ENCODE peak calls at places on chromosome 17, in seven cellular contexts. One of them, this sample, is unnamed.

GRCh38 chr17:2054262-2054739 is 602 bp upstream of the HIC1 start:
- DNase-seq in IMR-90: peak
- DNase-seq in HepG2: no peak
- DNase-seq in K562: no peak
- DNase-seq in SK-N-SH: peak
- DNase-seq in H1: peak
- DNase-seq in GM12878: no peak
- DNase-seq in this sample: no peak

GRCh38 chr17:2745317-2746037 is 4.0 kb downstream of the CCDC92B start:
- DNase-seq in IMR-90: no peak
- DNase-seq in HepG2: no peak
- DNase-seq in K562: no peak
- DNase-seq in SK-N-SH: no peak
- DNase-seq in H1: no peak
- DNase-seq in GM12878: no peak
- DNase-seq in this sample: no peak

GRCh38 chr17:40417258-40417608 is 463 bp downstream of the TOP2A start:
- DNase-seq in IMR-90: peak
- DNase-seq in HepG2: peak
- DNase-seq in K562: no peak
- DNase-seq in SK-N-SH: no peak
- DNase-seq in H1: no peak
- DNase-seq in GM12878: no peak
- DNase-seq in this sample: peak

GRCh38 chr17:29514792-29515191 is 52.0 kb downstream of the ABHD15 start:
- DNase-seq in IMR-90: peak
- DNase-seq in HepG2: no peak
- DNase-seq in K562: no peak
- DNase-seq in SK-N-SH: no peak
- DNase-seq in H1: no peak
- DNase-seq in GM12878: no peak
- DNase-seq in this sample: no peak

GRCh38 chr17:43350888-43351361 is 47.9 kb upstream of the ARL4D start:
- DNase-seq in IMR-90: no peak
- DNase-seq in HepG2: no peak
- DNase-seq in K562: no peak
- DNase-seq in SK-N-SH: no peak
- DNase-seq in H1: no peak
- DNase-seq in GM12878: no peak
- DNase-seq in this sample: no peak

GRCh38 chr17:39921323-39921722 is 2.9 kb upstream of the GSDMB start:
- DNase-seq in IMR-90: no peak
- DNase-seq in HepG2: no peak
- DNase-seq in K562: no peak
- DNase-seq in SK-N-SH: no peak
- DNase-seq in H1: no peak
- DNase-seq in GM12878: no peak
- DNase-seq in this sample: no peak

GRCh38 chr17:65131946-65132345 is 5.2 kb upstream of the RGS9 start:
- DNase-seq in IMR-90: peak
- DNase-seq in HepG2: peak
- DNase-seq in K562: no peak
- DNase-seq in SK-N-SH: no peak
- DNase-seq in H1: no peak
- DNase-seq in GM12878: no peak
- DNase-seq in this sample: peak

GRCh38 chr17:10589553-10590145 is 40.2 kb upstream of the MYH2 start:
- DNase-seq in IMR-90: no peak
- DNase-seq in HepG2: no peak
- DNase-seq in K562: no peak
- DNase-seq in SK-N-SH: no peak
- DNase-seq in H1: no peak
- DNase-seq in GM12878: no peak
- DNase-seq in this sample: no peak

GRCh38 chr17:51739245-51739886 is 419.1 kb downstream of the CA10 start:
- DNase-seq in IMR-90: no peak
- DNase-seq in HepG2: no peak
- DNase-seq in K562: no peak
- DNase-seq in SK-N-SH: no peak
- DNase-seq in H1: no peak
- DNase-seq in GM12878: no peak
- DNase-seq in this sample: no peak

GRCh38 chr17:58307468-58308172 is 21.0 kb downstream of the TSPOAP1 start:
- DNase-seq in IMR-90: no peak
- DNase-seq in HepG2: no peak
- DNase-seq in K562: no peak
- DNase-seq in SK-N-SH: peak
- DNase-seq in H1: peak
- DNase-seq in GM12878: no peak
- DNase-seq in this sample: no peak

GRCh38 chr17:71709974-71710373 is 410.8 kb upstream of the SOX9 start:
- DNase-seq in IMR-90: peak
- DNase-seq in HepG2: no peak
- DNase-seq in K562: no peak
- DNase-seq in SK-N-SH: peak
- DNase-seq in H1: no peak
- DNase-seq in GM12878: no peak
- DNase-seq in this sample: no peak

GRCh38 chr17:70138309-70138865 is 30.9 kb upstream of the KCNJ2 start:
- DNase-seq in IMR-90: no peak
- DNase-seq in HepG2: no peak
- DNase-seq in K562: no peak
- DNase-seq in SK-N-SH: no peak
- DNase-seq in H1: no peak
- DNase-seq in GM12878: no peak
- DNase-seq in this sample: no peak

GRCh38 chr17:40772101-40772500 is at the start of gene KRT26:
- DNase-seq in IMR-90: no peak
- DNase-seq in HepG2: no peak
- DNase-seq in K562: no peak
- DNase-seq in SK-N-SH: no peak
- DNase-seq in H1: no peak
- DNase-seq in GM12878: no peak
- DNase-seq in this sample: no peak

GRCh38 chr17:27339836-27340550 is 46.1 kb downstream of the WSB1 start:
- DNase-seq in IMR-90: no peak
- DNase-seq in HepG2: peak
- DNase-seq in K562: peak
- DNase-seq in SK-N-SH: no peak
- DNase-seq in H1: no peak
- DNase-seq in GM12878: no peak
- DNase-seq in this sample: peak

GRCh38 chr17:1714488-1714979 is 4.4 kb upstream of the TLCD2 start:
- DNase-seq in IMR-90: peak
- DNase-seq in HepG2: peak
- DNase-seq in K562: peak
- DNase-seq in SK-N-SH: peak
- DNase-seq in H1: peak
- DNase-seq in GM12878: no peak
- DNase-seq in this sample: peak

GRCh38 chr17:2398655-2399571 is 1.9 kb downstream of the MNT start:
- DNase-seq in IMR-90: peak
- DNase-seq in HepG2: peak
- DNase-seq in K562: peak
- DNase-seq in SK-N-SH: peak
- DNase-seq in H1: peak
- DNase-seq in GM12878: no peak
- DNase-seq in this sample: peak

GRCh38 chr17:57588086-57588485 is 157.0 kb downstream of the CCDC182 start:
- DNase-seq in IMR-90: no peak
- DNase-seq in HepG2: no peak
- DNase-seq in K562: no peak
- DNase-seq in SK-N-SH: no peak
- DNase-seq in H1: no peak
- DNase-seq in GM12878: no peak
- DNase-seq in this sample: no peak

GRCh38 chr17:27086526-27086925 is 207.4 kb upstream of the WSB1 start:
- DNase-seq in IMR-90: no peak
- DNase-seq in HepG2: no peak
- DNase-seq in K562: no peak
- DNase-seq in SK-N-SH: no peak
- DNase-seq in H1: no peak
- DNase-seq in GM12878: no peak
- DNase-seq in this sample: no peak

GRCh38 chr17:66786101-66786500 is 48.8 kb upstream of the CACNG5 start:
- DNase-seq in IMR-90: no peak
- DNase-seq in HepG2: no peak
- DNase-seq in K562: no peak
- DNase-seq in SK-N-SH: no peak
- DNase-seq in H1: no peak
- DNase-seq in GM12878: no peak
- DNase-seq in this sample: no peak

GRCh38 chr17:15406081-15406480 is 61.3 kb downstream of the CDRT4 start:
- DNase-seq in IMR-90: no peak
- DNase-seq in HepG2: no peak
- DNase-seq in K562: no peak
- DNase-seq in SK-N-SH: no peak
- DNase-seq in H1: no peak
- DNase-seq in GM12878: no peak
- DNase-seq in this sample: no peak

GRCh38 chr17:62064029-62064790 is 868 bp downstream of the MED13 start:
- DNase-seq in IMR-90: peak
- DNase-seq in HepG2: no peak
- DNase-seq in K562: no peak
- DNase-seq in SK-N-SH: no peak
- DNase-seq in H1: no peak
- DNase-seq in GM12878: no peak
- DNase-seq in this sample: no peak

DNA sequence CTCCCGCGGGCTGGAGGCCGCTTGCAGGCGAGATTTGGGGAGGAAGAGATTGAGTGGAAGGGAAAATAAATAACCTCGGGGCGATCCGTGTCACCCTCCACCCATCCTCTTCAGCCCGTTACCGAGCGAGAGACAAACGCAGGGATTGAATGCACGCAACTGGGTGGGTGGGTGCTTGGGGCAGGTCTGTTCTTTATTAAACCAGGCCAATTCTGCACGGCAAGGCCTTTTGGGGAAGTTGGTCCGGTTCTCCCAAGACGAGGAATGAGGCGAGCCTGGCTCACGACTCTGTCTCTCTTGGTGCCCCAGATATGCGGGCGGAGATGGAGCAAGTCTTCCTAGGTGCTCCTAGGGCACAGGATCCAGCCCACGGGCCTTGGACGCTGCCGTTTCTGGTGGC is 396 bp upstream of the HOXB7 start:
- DNase-seq in IMR-90: peak
- DNase-seq in HepG2: no peak
- DNase-seq in K562: no peak
- DNase-seq in SK-N-SH: no peak
- DNase-seq in H1: no peak
- DNase-seq in GM12878: no peak
- DNase-seq in this sample: peak
- TF ChIP-seq RFX5 in IMR-90: no peak
- TF ChIP-seq RFX5 in HepG2: no peak
- TF ChIP-seq RFX5 in K562: no peak
- TF ChIP-seq RFX5 in SK-N-SH: no peak
- TF ChIP-seq RFX5 in H1: no peak
- TF ChIP-seq RFX5 in GM12878: no peak
- TF ChIP-seq RFX5 in this sample: no peak

GRCh38 chr17:35315971-35316370 is 57.5 kb downstream of the SLFN11 start:
- DNase-seq in IMR-90: no peak
- DNase-seq in HepG2: no peak
- DNase-seq in K562: no peak
- DNase-seq in SK-N-SH: no peak
- DNase-seq in H1: no peak
- DNase-seq in GM12878: no peak
- DNase-seq in this sample: no peak
- TF ChIP-seq RFX5 in IMR-90: no peak
- TF ChIP-seq RFX5 in HepG2: no peak
- TF ChIP-seq RFX5 in K562: no peak
- TF ChIP-seq RFX5 in SK-N-SH: no peak
- TF ChIP-seq RFX5 in H1: no peak
- TF ChIP-seq RFX5 in GM12878: no peak
- TF ChIP-seq RFX5 in this sample: no peak

DNA sequence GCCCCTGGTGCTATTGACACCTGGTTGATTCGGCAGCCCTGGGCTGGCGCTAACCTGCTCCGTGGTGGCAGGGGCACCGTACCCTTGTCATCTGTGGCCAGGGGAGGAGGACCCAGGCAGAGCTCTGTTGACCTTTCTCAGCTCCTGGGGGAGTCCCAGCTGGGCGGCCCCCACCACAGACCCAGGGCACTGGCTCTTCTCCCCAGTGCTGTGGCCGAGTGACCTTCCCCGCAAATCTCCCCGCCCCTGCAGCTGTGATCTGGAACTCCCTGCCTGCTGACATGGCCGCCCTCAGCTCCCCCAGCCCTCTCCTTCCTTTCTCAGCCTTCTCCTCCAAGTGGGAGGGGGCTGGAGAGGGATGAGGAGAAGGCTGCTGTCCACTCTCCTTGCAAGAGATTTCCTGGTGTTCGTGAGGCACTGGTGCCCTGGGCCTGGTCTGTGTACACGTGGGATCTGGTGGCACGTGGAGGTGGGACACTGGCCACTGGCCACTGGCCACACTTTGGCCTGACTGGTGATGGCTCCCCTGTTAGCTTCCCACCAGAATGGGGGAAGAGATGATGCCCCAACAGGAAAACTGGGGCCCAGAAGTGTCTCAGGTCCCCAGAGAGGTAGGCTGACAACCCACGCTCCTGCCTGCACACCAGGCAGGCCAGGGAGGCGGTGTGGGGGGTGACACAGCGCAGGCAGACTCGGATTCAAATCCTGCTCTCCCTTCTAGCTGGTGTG is 8.2 kb downstream of the FMNL1 start:
- DNase-seq in IMR-90: no peak
- DNase-seq in HepG2: no peak
- DNase-seq in K562: no peak
- DNase-seq in SK-N-SH: no peak
- DNase-seq in H1: no peak
- DNase-seq in GM12878: no peak
- DNase-seq in this sample: no peak
- TF ChIP-seq RFX5 in IMR-90: no peak
- TF ChIP-seq RFX5 in HepG2: no peak
- TF ChIP-seq RFX5 in K562: no peak
- TF ChIP-seq RFX5 in SK-N-SH: no peak
- TF ChIP-seq RFX5 in H1: no peak
- TF ChIP-seq RFX5 in GM12878: no peak
- TF ChIP-seq RFX5 in this sample: no peak

GRCh38 chr17:17150450-17150804 is 55.7 kb downstream of the PLD6 start:
- DNase-seq in IMR-90: no peak
- DNase-seq in HepG2: no peak
- DNase-seq in K562: no peak
- DNase-seq in SK-N-SH: no peak
- DNase-seq in H1: no peak
- DNase-seq in GM12878: peak
- DNase-seq in this sample: no peak

GRCh38 chr17:17151962-17152361 is 54.2 kb downstream of the PLD6 start:
- DNase-seq in IMR-90: peak
- DNase-seq in HepG2: no peak
- DNase-seq in K562: no peak
- DNase-seq in SK-N-SH: no peak
- DNase-seq in H1: no peak
- DNase-seq in GM12878: no peak
- DNase-seq in this sample: peak

GRCh38 chr17:17149520-17150449 is 56.3 kb downstream of the PLD6 start:
- DNase-seq in IMR-90: no peak
- DNase-seq in HepG2: no peak
- DNase-seq in K562: no peak
- DNase-seq in SK-N-SH: no peak
- DNase-seq in H1: no peak
- DNase-seq in GM12878: no peak
- DNase-seq in this sample: no peak

GRCh38 chr17:17151541-17151940 is 54.6 kb downstream of the PLD6 start:
- DNase-seq in IMR-90: peak
- DNase-seq in HepG2: no peak
- DNase-seq in K562: no peak
- DNase-seq in SK-N-SH: no peak
- DNase-seq in H1: no peak
- DNase-seq in GM12878: no peak
- DNase-seq in this sample: peak

GRCh38 chr17:17151055-17151454 is 55.1 kb downstream of the PLD6 start:
- DNase-seq in IMR-90: peak
- DNase-seq in HepG2: no peak
- DNase-seq in K562: no peak
- DNase-seq in SK-N-SH: no peak
- DNase-seq in H1: no peak
- DNase-seq in GM12878: no peak
- DNase-seq in this sample: peak
- TF ChIP-seq RFX5 in IMR-90: no peak
- TF ChIP-seq RFX5 in HepG2: no peak
- TF ChIP-seq RFX5 in K562: no peak
- TF ChIP-seq RFX5 in SK-N-SH: no peak
- TF ChIP-seq RFX5 in H1: no peak
- TF ChIP-seq RFX5 in GM12878: no peak
- TF ChIP-seq RFX5 in this sample: no peak

This sample was measured in A549.